ENCODE peak calls at places on chromosomes 13 and 19, in four cellular contexts. One of them, this sample, is unnamed.

GRCh38 chr19:6276447-6276846 is 3.3 kb downstream of the MLLT1 start:
- DNase-seq in SK-N-SH: peak; percentile 47
- DNase-seq in HL-60: no peak
- DNase-seq in left ventricle myocardium inferior: peak; percentile 53
- DNase-seq in this sample: no peak

GRCh38 chr13:38804536-38804935 is 117.7 kb downstream of the FREM2 start:
- DNase-seq in SK-N-SH: no peak
- DNase-seq in HL-60: no peak
- DNase-seq in left ventricle myocardium inferior: no peak
- DNase-seq in this sample: no peak

GRCh38 chr13:23671902-23672301 is 101.7 kb downstream of the TNFRSF19 start:
- DNase-seq in SK-N-SH: no peak
- DNase-seq in HL-60: no peak
- DNase-seq in left ventricle myocardium inferior: no peak
- DNase-seq in this sample: no peak

GRCh38 chr13:59834801-59835200 is 328.9 kb downstream of the DIAPH3 start:
- DNase-seq in SK-N-SH: no peak
- DNase-seq in HL-60: no peak
- DNase-seq in left ventricle myocardium inferior: no peak
- DNase-seq in this sample: no peak

GRCh38 chr19:10921909-10922637 is 6.4 kb downstream of the YIPF2 start:
- DNase-seq in SK-N-SH: no peak
- DNase-seq in HL-60: no peak
- DNase-seq in left ventricle myocardium inferior: no peak
- DNase-seq in this sample: no peak

GRCh38 chr19:29663861-29664752 is 1.2 kb upstream of the PLEKHF1 start:
- DNase-seq in SK-N-SH: no peak
- DNase-seq in HL-60: no peak
- DNase-seq in left ventricle myocardium inferior: no peak
- DNase-seq in this sample: peak; percentile 65

GRCh38 chr13:73056054-73056962 is 2.5 kb upstream of the KLF5 start:
- DNase-seq in SK-N-SH: no peak
- DNase-seq in HL-60: no peak
- DNase-seq in left ventricle myocardium inferior: no peak
- DNase-seq in this sample: no peak

GRCh38 chr13:60043262-60043661 is 120.5 kb downstream of the DIAPH3 start:
- DNase-seq in SK-N-SH: peak; percentile 5
- DNase-seq in HL-60: no peak
- DNase-seq in left ventricle myocardium inferior: no peak
- DNase-seq in this sample: no peak

GRCh38 chr19:34319785-34320184 is 45.2 kb upstream of the GPI start:
- DNase-seq in SK-N-SH: no peak
- DNase-seq in HL-60: no peak
- DNase-seq in left ventricle myocardium inferior: no peak
- DNase-seq in this sample: no peak

GRCh38 chr19:55303477-55303876 is 19.7 kb downstream of the BRSK1 start:
- DNase-seq in SK-N-SH: no peak
- DNase-seq in HL-60: no peak
- DNase-seq in left ventricle myocardium inferior: no peak
- DNase-seq in this sample: no peak

GRCh38 chr13:100546713-100547405 is 41.7 kb downstream of the GGACT start:
- DNase-seq in SK-N-SH: peak; percentile 32
- DNase-seq in HL-60: no peak
- DNase-seq in left ventricle myocardium inferior: no peak
- DNase-seq in this sample: no peak

GRCh38 chr13:43044720-43045301 is 21.4 kb downstream of the DNAJC15 start:
- DNase-seq in SK-N-SH: no peak
- DNase-seq in HL-60: no peak
- DNase-seq in left ventricle myocardium inferior: no peak
- DNase-seq in this sample: no peak

GRCh38 chr19:1235625-1236538 is 1.9 kb downstream of the CBARP start:
- DNase-seq in SK-N-SH: peak; percentile 66
- DNase-seq in HL-60: no peak
- DNase-seq in left ventricle myocardium inferior: no peak
- DNase-seq in this sample: no peak

GRCh38 chr19:35353635-35354034 is 4.6 kb upstream of the FFAR3 start:
- DNase-seq in SK-N-SH: no peak
- DNase-seq in HL-60: peak; percentile 3
- DNase-seq in left ventricle myocardium inferior: no peak
- DNase-seq in this sample: no peak

GRCh38 chr13:66461021-66461420 is 769.1 kb downstream of the PCDH9 start:
- DNase-seq in SK-N-SH: no peak
- DNase-seq in HL-60: no peak
- DNase-seq in left ventricle myocardium inferior: no peak
- DNase-seq in this sample: no peak

GRCh38 chr19:48746738-48747575 is at the start of gene IZUMO1:
- DNase-seq in SK-N-SH: peak; percentile 89
- DNase-seq in HL-60: peak; percentile 33
- DNase-seq in left ventricle myocardium inferior: peak; percentile 84
- DNase-seq in this sample: no peak

GRCh38 chr13:104014803-104015645 is 948.8 kb upstream of the SLC10A2 start:
- DNase-seq in SK-N-SH: no peak
- DNase-seq in HL-60: no peak
- DNase-seq in left ventricle myocardium inferior: no peak
- DNase-seq in this sample: no peak

GRCh38 chr13:82070411-82070810 is 1729.5 kb upstream of the SPRY2 start:
- DNase-seq in SK-N-SH: no peak
- DNase-seq in HL-60: no peak
- DNase-seq in left ventricle myocardium inferior: no peak
- DNase-seq in this sample: no peak

GRCh38 chr13:50526771-50527567 is 316.5 kb downstream of the DLEU7 start:
- DNase-seq in SK-N-SH: peak; percentile 33
- DNase-seq in HL-60: no peak
- DNase-seq in left ventricle myocardium inferior: no peak
- DNase-seq in this sample: no peak

GRCh38 chr19:1104452-1105216 is 840 bp downstream of the GPX4 start:
- DNase-seq in SK-N-SH: peak; percentile 92
- DNase-seq in HL-60: peak; percentile 59
- DNase-seq in left ventricle myocardium inferior: peak; percentile 80
- DNase-seq in this sample: no peak

GRCh38 chr13:51629711-51630575 is 45.7 kb downstream of the WDFY2 start:
- DNase-seq in SK-N-SH: no peak
- DNase-seq in HL-60: no peak
- DNase-seq in left ventricle myocardium inferior: no peak
- DNase-seq in this sample: no peak

GRCh38 chr19:49387936-49388372 is at the start of gene KASH5:
- DNase-seq in SK-N-SH: peak; percentile 87
- DNase-seq in HL-60: no peak
- DNase-seq in left ventricle myocardium inferior: peak; percentile 72
- DNase-seq in this sample: no peak

GRCh38 chr19:49679832-49680472 is 2.9 kb downstream of the PRMT1 start:
- DNase-seq in SK-N-SH: no peak
- DNase-seq in HL-60: no peak
- DNase-seq in left ventricle myocardium inferior: no peak
- DNase-seq in this sample: no peak

GRCh38 chr13:35140831-35141230 is 198.8 kb downstream of the NBEA start:
- DNase-seq in SK-N-SH: no peak
- DNase-seq in HL-60: no peak
- DNase-seq in left ventricle myocardium inferior: no peak
- DNase-seq in this sample: no peak

GRCh38 chr13:113991191-113991669 is 17.4 kb upstream of the C13orf46 start:
- DNase-seq in SK-N-SH: peak; percentile 80
- DNase-seq in HL-60: no peak
- DNase-seq in left ventricle myocardium inferior: no peak
- DNase-seq in this sample: no peak

GRCh38 chr19:49690073-49690655 is 752 bp upstream of the CPT1C start:
- DNase-seq in SK-N-SH: no peak
- DNase-seq in HL-60: no peak
- DNase-seq in left ventricle myocardium inferior: no peak
- DNase-seq in this sample: no peak

GRCh38 chr19:4061178-4061682 is 5.5 kb downstream of the ZBTB7A start:
- DNase-seq in SK-N-SH: no peak
- DNase-seq in HL-60: peak; percentile 70
- DNase-seq in left ventricle myocardium inferior: peak; percentile 85
- DNase-seq in this sample: no peak

GRCh38 chr13:51276684-51277083 is 54.5 kb downstream of the FAM124A start:
- DNase-seq in SK-N-SH: no peak
- DNase-seq in HL-60: no peak
- DNase-seq in left ventricle myocardium inferior: no peak
- DNase-seq in this sample: no peak

GRCh38 chr13:109730832-109731335 is 55.5 kb downstream of the IRS2 start:
- DNase-seq in SK-N-SH: no peak
- DNase-seq in HL-60: no peak
- DNase-seq in left ventricle myocardium inferior: no peak
- DNase-seq in this sample: no peak

GRCh38 chr13:76754414-76754813 is 131.8 kb downstream of the KCTD12 start:
- DNase-seq in SK-N-SH: no peak
- DNase-seq in HL-60: no peak
- DNase-seq in left ventricle myocardium inferior: no peak
- DNase-seq in this sample: no peak

GRCh38 chr13:31870511-31870910 is 131.2 kb downstream of the RXFP2 start:
- DNase-seq in SK-N-SH: no peak
- DNase-seq in HL-60: no peak
- DNase-seq in left ventricle myocardium inferior: no peak
- DNase-seq in this sample: no peak

GRCh38 chr19:10069046-10069445 is 17.1 kb upstream of the SHFL start:
- DNase-seq in SK-N-SH: no peak
- DNase-seq in HL-60: no peak
- DNase-seq in left ventricle myocardium inferior: no peak
- DNase-seq in this sample: no peak

GRCh38 chr19:11721681-11722080 is 17.1 kb downstream of the ZNF823 start:
- DNase-seq in SK-N-SH: no peak
- DNase-seq in HL-60: no peak
- DNase-seq in left ventricle myocardium inferior: no peak
- DNase-seq in this sample: no peak

GRCh38 chr19:29771708-29772415 is 39.9 kb upstream of the CCNE1 start:
- DNase-seq in SK-N-SH: peak; percentile 86
- DNase-seq in HL-60: peak; percentile 18
- DNase-seq in left ventricle myocardium inferior: peak; percentile 28
- DNase-seq in this sample: no peak

GRCh38 chr13:102128216-102128800 is 273.5 kb downstream of the FGF14 start:
- DNase-seq in SK-N-SH: no peak
- DNase-seq in HL-60: no peak
- DNase-seq in left ventricle myocardium inferior: no peak
- DNase-seq in this sample: peak; percentile 69

DNA sequence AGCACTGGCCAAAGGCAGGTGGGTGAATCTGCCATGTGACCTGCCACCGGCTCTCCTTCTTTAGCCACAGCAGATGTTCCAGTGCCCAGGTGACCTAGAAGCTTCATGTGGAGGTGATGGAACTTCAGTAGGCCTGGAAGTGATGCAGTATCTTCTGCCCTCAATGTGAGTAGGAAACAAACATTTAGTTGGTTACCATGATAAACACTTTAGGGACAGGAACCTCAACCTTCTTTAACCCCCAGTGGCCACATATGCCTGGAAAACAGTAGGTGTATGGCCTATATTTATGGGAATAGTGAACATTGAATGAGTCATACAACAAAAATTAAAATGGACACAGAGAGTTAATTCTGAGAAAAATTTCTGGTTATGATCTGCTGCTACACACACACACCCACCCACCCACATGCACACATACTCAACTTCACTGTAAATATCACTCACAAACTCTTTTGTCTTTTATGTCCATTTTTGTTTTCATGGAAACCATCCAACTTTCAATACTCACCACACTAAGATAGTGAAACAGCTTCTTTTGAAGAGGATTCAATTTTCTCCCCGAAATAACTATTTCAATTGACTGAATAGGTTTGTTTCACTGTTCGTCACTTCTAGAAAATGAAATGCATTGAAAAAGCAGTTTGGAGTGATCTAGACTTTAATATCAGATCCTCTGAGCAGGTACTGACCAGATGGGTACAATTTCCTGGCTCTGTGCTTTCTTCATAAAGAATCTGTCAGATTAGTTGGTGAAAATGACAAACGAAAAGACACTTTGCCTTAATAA is 97.3 kb downstream of the STARD13 start:
- DNase-seq in SK-N-SH: no peak
- DNase-seq in HL-60: no peak
- DNase-seq in left ventricle myocardium inferior: no peak
- DNase-seq in this sample: no peak
- H3K27ac ChIP-seq in SK-N-SH: peak overlapping the region; percentile 71
- H3K27ac ChIP-seq in HL-60: no peak overlapping the region
- H3K27ac ChIP-seq in left ventricle myocardium inferior: peak overlapping the region; percentile 66
- H3K27ac ChIP-seq in this sample: no peak overlapping the region

DNA sequence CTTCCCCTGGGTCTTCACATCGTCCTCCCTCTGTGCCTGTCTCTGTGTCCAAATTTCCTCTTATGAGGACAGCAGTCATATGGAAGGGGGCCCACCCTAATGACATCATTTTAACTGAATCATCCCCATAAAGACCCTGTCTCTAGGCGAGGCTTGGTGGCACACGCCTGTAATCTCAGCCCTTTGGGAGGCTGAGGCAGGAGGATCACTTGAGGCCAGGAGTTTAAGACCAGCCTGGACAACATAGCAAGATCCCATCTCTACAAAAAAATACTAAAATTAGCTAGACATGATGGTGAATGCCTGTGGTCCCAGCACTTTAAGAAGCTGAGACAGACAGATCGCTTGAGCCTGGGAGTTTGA is 4.8 kb downstream of the MYO9B start:
- DNase-seq in SK-N-SH: no peak
- DNase-seq in HL-60: no peak
- DNase-seq in left ventricle myocardium inferior: no peak
- DNase-seq in this sample: no peak
- TF ChIP-seq CTCF in SK-N-SH: no peak
- TF ChIP-seq CTCF in HL-60: no peak
- TF ChIP-seq CTCF in left ventricle myocardium inferior: no peak
- TF ChIP-seq CTCF in this sample: no peak

GRCh38 chr19:41913476-41914190 is 14.6 kb downstream of the ERFL start:
- DNase-seq in SK-N-SH: no peak
- DNase-seq in HL-60: no peak
- DNase-seq in left ventricle myocardium inferior: no peak
- DNase-seq in this sample: no peak
- H3K27me3 ChIP-seq in SK-N-SH: peaks cover 41% of the 10 kb centered on the region
- H3K27me3 ChIP-seq in HL-60: peaks cover 55% of the 10 kb centered on the region
- H3K27me3 ChIP-seq in left ventricle myocardium inferior: peaks cover 95% of the 10 kb centered on the region
- H3K27me3 ChIP-seq in this sample: peaks cover 83% of the 10 kb centered on the region

GRCh38 chr13:111123221-111123620 is 8.1 kb downstream of the ARHGEF7 start:
- DNase-seq in SK-N-SH: peak; percentile 62
- DNase-seq in HL-60: no peak
- DNase-seq in left ventricle myocardium inferior: no peak
- DNase-seq in this sample: no peak

GRCh38 chr13:111122631-111123030 is 7.5 kb downstream of the ARHGEF7 start:
- DNase-seq in SK-N-SH: no peak
- DNase-seq in HL-60: no peak
- DNase-seq in left ventricle myocardium inferior: no peak
- DNase-seq in this sample: no peak

GRCh38 chr13:111120913-111121312 is 5.8 kb downstream of the ARHGEF7 start:
- DNase-seq in SK-N-SH: no peak
- DNase-seq in HL-60: no peak
- DNase-seq in left ventricle myocardium inferior: no peak
- DNase-seq in this sample: no peak

GRCh38 chr13:111121421-111121820 is 6.3 kb downstream of the ARHGEF7 start:
- DNase-seq in SK-N-SH: no peak
- DNase-seq in HL-60: no peak
- DNase-seq in left ventricle myocardium inferior: no peak
- DNase-seq in this sample: no peak

DNA sequence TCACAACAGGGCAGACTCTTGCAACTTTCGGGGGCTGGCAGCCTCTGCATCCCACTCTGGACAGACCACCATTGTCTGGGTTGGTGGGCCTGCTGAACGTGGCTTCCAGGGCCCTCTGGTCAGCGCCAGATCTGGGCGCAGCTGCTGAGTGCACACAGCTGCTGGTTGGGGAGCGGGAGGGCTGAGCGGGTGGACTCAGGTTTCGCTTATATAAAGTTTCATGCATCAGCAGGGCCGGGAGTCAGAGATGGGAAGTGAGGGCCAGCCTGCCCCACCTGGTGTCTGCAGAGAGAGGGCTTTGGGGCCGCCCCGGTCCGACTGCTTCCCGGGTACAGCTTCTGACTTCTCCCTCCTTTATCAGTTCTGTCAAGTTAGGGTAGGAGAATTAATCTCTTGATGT is 6.9 kb downstream of the ARHGEF7 start:
- DNase-seq in SK-N-SH: no peak
- DNase-seq in HL-60: no peak
- DNase-seq in left ventricle myocardium inferior: no peak
- DNase-seq in this sample: no peak
- H3K27ac ChIP-seq in SK-N-SH: no peak overlapping the region
- H3K27ac ChIP-seq in HL-60: no peak overlapping the region
- H3K27ac ChIP-seq in left ventricle myocardium inferior: no peak overlapping the region
- H3K27ac ChIP-seq in this sample: no peak overlapping the region